ENCODE peak calls at places on chromosomes 4 and X, in four cellular contexts. One of them, this sample, is unnamed.
A peak's percentile ranks its signal among the peaks of the same experiment; 100 is the strongest.

GRCh38 chr4:137267024-137267423 is 265.3 kb downstream of the PCDH18 start:
- DNase-seq in SK-N-SH: no peak
- DNase-seq in GM12878: no peak
- DNase-seq in HCT116: no peak
- DNase-seq in this sample: no peak

GRCh38 chrX:38513087-38513742 is 48.1 kb upstream of the TSPAN7 start:
- DNase-seq in GM12878: no peak
- DNase-seq in HCT116: no peak
- DNase-seq in SK-N-SH: no peak
- DNase-seq in this sample: no peak

GRCh38 chr4:43709443-43709842 is 739.2 kb downstream of the KCTD8 start:
- DNase-seq in HCT116: no peak
- DNase-seq in SK-N-SH: no peak
- DNase-seq in GM12878: no peak
- DNase-seq in this sample: no peak

GRCh38 chr4:16532240-16532990 is 306.1 kb upstream of the TAPT1 start:
- DNase-seq in GM12878: no peak
- DNase-seq in HCT116: no peak
- DNase-seq in SK-N-SH: no peak
- DNase-seq in this sample: peak; percentile 96

GRCh38 chr4:9691221-9692065 is 90.0 kb upstream of the DRD5 start:
- DNase-seq in SK-N-SH: peak; percentile 94
- DNase-seq in HCT116: peak; percentile 85
- DNase-seq in GM12878: peak; percentile 25
- DNase-seq in this sample: peak; percentile 79

GRCh38 chrX:136754641-136755040 is 26.1 kb downstream of the ARHGEF6 start:
- DNase-seq in GM12878: no peak
- DNase-seq in SK-N-SH: no peak
- DNase-seq in HCT116: no peak
- DNase-seq in this sample: no peak

GRCh38 chrX:118345045-118345400 is 883 bp upstream of the WDR44 start:
- DNase-seq in GM12878: no peak
- DNase-seq in HCT116: no peak
- DNase-seq in SK-N-SH: no peak
- DNase-seq in this sample: no peak

GRCh38 chr4:33184684-33185083 is 2464.5 kb downstream of the PCDH7 start:
- DNase-seq in SK-N-SH: no peak
- DNase-seq in HCT116: no peak
- DNase-seq in GM12878: peak; percentile 51
- DNase-seq in this sample: no peak

GRCh38 chr4:2336659-2337058 is 74.8 kb upstream of the MXD4 start:
- DNase-seq in HCT116: no peak
- DNase-seq in GM12878: no peak
- DNase-seq in SK-N-SH: no peak
- DNase-seq in this sample: no peak

GRCh38 chr4:89121711-89122387 is 10.5 kb downstream of the TIGD2 start:
- DNase-seq in SK-N-SH: no peak
- DNase-seq in GM12878: no peak
- DNase-seq in HCT116: no peak
- DNase-seq in this sample: no peak

GRCh38 chrX:147917700-147918694 is 6.3 kb downstream of the FMR1 start:
- DNase-seq in GM12878: peak; percentile 26
- DNase-seq in HCT116: no peak
- DNase-seq in SK-N-SH: no peak
- DNase-seq in this sample: peak; percentile 20

GRCh38 chrX:53435997-53436396 is 1.8 kb upstream of the HSD17B10 start:
- DNase-seq in GM12878: peak; percentile 9
- DNase-seq in SK-N-SH: peak; percentile 84
- DNase-seq in HCT116: peak; percentile 51
- DNase-seq in this sample: peak; percentile 48

GRCh38 chr4:66062044-66062443 is 391.8 kb upstream of the EPHA5 start:
- DNase-seq in GM12878: no peak
- DNase-seq in HCT116: no peak
- DNase-seq in SK-N-SH: no peak
- DNase-seq in this sample: peak; percentile 15

GRCh38 chr4:5156677-5157076 is 105.4 kb downstream of the STK32B start:
- DNase-seq in GM12878: no peak
- DNase-seq in SK-N-SH: no peak
- DNase-seq in HCT116: no peak
- DNase-seq in this sample: no peak

GRCh38 chrX:24515447-24515846 is 50.4 kb downstream of the PDK3 start:
- DNase-seq in SK-N-SH: no peak
- DNase-seq in HCT116: no peak
- DNase-seq in GM12878: no peak
- DNase-seq in this sample: peak; percentile 33

GRCh38 chr4:127141857-127142256 is 490.9 kb upstream of the INTU start:
- DNase-seq in GM12878: no peak
- DNase-seq in SK-N-SH: no peak
- DNase-seq in HCT116: no peak
- DNase-seq in this sample: no peak

GRCh38 chr4:18636001-18636680 is 614.6 kb upstream of the LCORL start:
- DNase-seq in HCT116: no peak
- DNase-seq in GM12878: no peak
- DNase-seq in SK-N-SH: no peak
- DNase-seq in this sample: no peak

GRCh38 chr4:20832821-20833220 is 132.6 kb downstream of the PACRGL start:
- DNase-seq in GM12878: no peak
- DNase-seq in SK-N-SH: no peak
- DNase-seq in HCT116: no peak
- DNase-seq in this sample: peak; percentile 38

GRCh38 chr4:56671860-56672259 is 9.2 kb downstream of the HOPX start:
- DNase-seq in SK-N-SH: no peak
- DNase-seq in HCT116: no peak
- DNase-seq in GM12878: no peak
- DNase-seq in this sample: no peak

GRCh38 chr4:122687450-122688121 is 44.9 kb upstream of the BBS12 start:
- DNase-seq in GM12878: no peak
- DNase-seq in HCT116: no peak
- DNase-seq in SK-N-SH: no peak
- DNase-seq in this sample: no peak

GRCh38 chrX:131763674-131764073 is 219.8 kb downstream of the OR13H1 start:
- DNase-seq in HCT116: no peak
- DNase-seq in SK-N-SH: peak; percentile 29
- DNase-seq in GM12878: peak; percentile 95
- DNase-seq in this sample: no peak

GRCh38 chrX:86047174-86047991 is at the start of gene CHM:
- DNase-seq in HCT116: peak; percentile 57
- DNase-seq in GM12878: peak; percentile 63
- DNase-seq in SK-N-SH: peak; percentile 77
- DNase-seq in this sample: peak; percentile 93

GRCh38 chr4:140659935-140660710 is 91.4 kb upstream of the UCP1 start:
- DNase-seq in HCT116: no peak
- DNase-seq in GM12878: no peak
- DNase-seq in SK-N-SH: no peak
- DNase-seq in this sample: no peak

GRCh38 chrX:115378471-115378870 is 89.0 kb downstream of the LUZP4 start:
- DNase-seq in HCT116: no peak
- DNase-seq in SK-N-SH: no peak
- DNase-seq in GM12878: no peak
- DNase-seq in this sample: peak; percentile 23

GRCh38 chr4:30718889-30719252 is 1.3 kb upstream of the PCDH7 start:
- DNase-seq in HCT116: no peak
- DNase-seq in SK-N-SH: peak; percentile 20
- DNase-seq in GM12878: no peak
- DNase-seq in this sample: peak; percentile 60

GRCh38 chrX:63686878-63687714 is 97.9 kb downstream of the ARHGEF9 start:
- DNase-seq in GM12878: peak; percentile 20
- DNase-seq in HCT116: peak; percentile 3
- DNase-seq in SK-N-SH: peak; percentile 42
- DNase-seq in this sample: peak; percentile 38

GRCh38 chr4:61468091-61468720 is 268.1 kb downstream of the ADGRL3 start:
- DNase-seq in HCT116: no peak
- DNase-seq in SK-N-SH: no peak
- DNase-seq in GM12878: no peak
- DNase-seq in this sample: no peak

DNA sequence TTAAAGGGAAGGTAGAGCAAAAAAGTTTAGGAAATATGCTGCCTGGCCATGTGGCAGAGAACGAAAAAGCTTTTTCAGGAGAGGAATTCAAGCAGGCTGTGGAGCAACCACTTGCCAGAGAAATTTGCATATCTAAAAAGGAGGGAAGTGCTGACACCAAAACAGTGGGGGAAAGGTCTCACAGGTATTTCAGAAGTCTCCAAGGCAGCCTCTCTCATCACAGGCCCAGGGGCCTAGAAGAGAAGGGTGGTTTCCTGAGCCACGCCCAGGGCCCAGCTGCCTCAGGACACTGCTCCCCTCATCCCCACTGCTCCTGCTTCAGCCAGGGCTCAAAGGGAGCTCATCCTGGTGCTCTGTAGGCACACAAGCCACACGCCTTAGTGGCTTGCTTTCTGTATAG is 29.9 kb upstream of the STS start:
- DNase-seq in SK-N-SH: no peak
- DNase-seq in GM12878: no peak
- DNase-seq in HCT116: no peak
- DNase-seq in this sample: no peak
- TF ChIP-seq MAX in SK-N-SH: no peak
- TF ChIP-seq MAX in GM12878: no peak
- TF ChIP-seq MAX in HCT116: no peak
- TF ChIP-seq MAX in this sample: no peak

GRCh38 chr4:145933134-145933533 is 5.5 kb downstream of the ZNF827 start:
- DNase-seq in HCT116: no peak
- DNase-seq in SK-N-SH: no peak
- DNase-seq in GM12878: no peak
- DNase-seq in this sample: no peak

GRCh38 chr4:145937021-145937861 is 1.4 kb downstream of the ZNF827 start:
- DNase-seq in GM12878: no peak
- DNase-seq in SK-N-SH: peak; percentile 83
- DNase-seq in HCT116: no peak
- DNase-seq in this sample: peak; percentile 56

GRCh38 chr4:145935253-145936141 is 3.1 kb downstream of the ZNF827 start:
- DNase-seq in HCT116: no peak
- DNase-seq in GM12878: peak; percentile 48
- DNase-seq in SK-N-SH: peak; percentile 50
- DNase-seq in this sample: peak; percentile 47

GRCh38 chr4:145936142-145937020 is 2.2 kb downstream of the ZNF827 start:
- DNase-seq in HCT116: no peak
- DNase-seq in GM12878: no peak
- DNase-seq in SK-N-SH: peak; percentile 91
- DNase-seq in this sample: peak; percentile 79

DNA sequence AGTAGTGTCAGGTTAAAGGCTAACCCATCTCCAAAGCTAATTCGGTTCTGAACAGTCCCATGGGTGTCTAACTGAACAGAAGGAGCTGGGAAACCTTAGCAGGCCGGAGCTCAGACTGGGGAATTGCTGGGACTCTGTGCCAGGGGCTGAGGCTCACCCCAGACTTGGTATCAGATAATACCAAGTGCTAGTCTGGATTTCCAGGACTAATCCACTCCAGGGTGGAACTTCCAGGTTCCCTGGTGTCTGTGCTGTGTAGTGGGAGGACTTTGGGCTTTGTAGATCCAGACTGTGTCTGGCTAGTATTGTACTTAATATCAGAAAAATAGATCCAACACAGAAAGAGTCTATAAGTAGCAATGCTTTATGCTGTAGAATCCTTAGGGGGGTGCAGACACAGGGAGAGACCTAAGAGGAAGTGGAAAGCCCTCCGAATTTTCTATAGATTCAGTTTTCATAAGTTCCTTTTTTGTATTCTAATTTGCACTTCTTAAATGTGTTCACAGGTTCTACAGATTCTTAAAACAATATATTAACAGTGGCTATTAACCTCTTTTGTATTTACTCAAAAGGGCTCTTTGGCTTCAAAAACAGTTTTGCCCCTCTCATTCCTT is 4.1 kb downstream of the ZNF827 start:
- DNase-seq in GM12878: no peak
- DNase-seq in HCT116: no peak
- DNase-seq in SK-N-SH: peak; percentile 27
- DNase-seq in this sample: no peak
- H3K79me2 ChIP-seq in GM12878: peaks cover 87% of the 10 kb centered on the region
- H3K79me2 ChIP-seq in HCT116: peaks cover 76% of the 10 kb centered on the region
- H3K79me2 ChIP-seq in SK-N-SH: peaks cover 83% of the 10 kb centered on the region
- H3K79me2 ChIP-seq in this sample: peaks cover 37% of the 10 kb centered on the region

DNA sequence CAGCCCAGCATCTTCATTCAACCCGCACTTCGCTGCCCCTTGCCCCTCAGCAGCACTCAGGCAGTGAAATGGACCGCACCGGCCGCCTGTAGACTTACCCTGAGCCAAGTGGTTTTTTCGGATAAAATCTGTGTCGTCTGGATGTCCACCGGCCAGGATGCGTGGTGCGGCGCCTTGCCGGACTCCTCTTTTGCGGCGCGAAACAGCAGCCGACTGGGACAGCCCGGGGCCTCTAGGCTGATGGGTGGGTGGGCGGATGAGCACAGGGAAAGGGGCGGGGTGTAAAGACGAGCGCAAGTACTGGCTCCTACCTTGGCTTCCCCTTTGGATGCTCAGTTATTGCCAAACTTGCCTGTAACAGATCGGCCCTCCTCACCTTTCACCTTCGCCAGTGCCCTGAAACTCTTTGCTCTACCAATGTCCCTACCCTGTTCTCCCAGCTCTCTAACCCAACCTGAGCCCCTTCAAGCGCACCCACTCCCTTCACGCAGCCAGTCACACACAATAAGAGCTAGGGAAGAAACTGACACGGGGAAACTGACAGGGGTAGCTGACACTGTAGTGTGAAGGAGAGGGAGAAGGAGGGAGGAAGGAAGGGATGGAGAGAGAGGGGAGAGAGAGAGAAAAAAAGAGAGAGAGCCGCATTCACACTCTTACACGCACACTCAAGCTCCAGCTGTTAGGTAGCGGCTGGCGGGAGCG is 644 bp downstream of the TRPC5 start:
- DNase-seq in GM12878: no peak
- DNase-seq in HCT116: no peak
- DNase-seq in SK-N-SH: peak; percentile 44
- DNase-seq in this sample: no peak
- TF ChIP-seq MAX in GM12878: no peak
- TF ChIP-seq MAX in HCT116: no peak
- TF ChIP-seq MAX in SK-N-SH: no peak
- TF ChIP-seq MAX in this sample: no peak

GRCh38 chr4:112145820-112146813 is 863 bp downstream of the FAM241A start:
- DNase-seq in HCT116: no peak
- DNase-seq in GM12878: peak; percentile 17
- DNase-seq in SK-N-SH: peak; percentile 73
- DNase-seq in this sample: peak; percentile 70

GRCh38 chr4:112144546-112145325 is 518 bp upstream of the FAM241A start:
- DNase-seq in HCT116: no peak
- DNase-seq in SK-N-SH: no peak
- DNase-seq in GM12878: peak; percentile 16
- DNase-seq in this sample: no peak

GRCh38 chr4:112145326-112145819 is at the start of gene FAM241A:
- DNase-seq in HCT116: peak; percentile 54
- DNase-seq in GM12878: no peak
- DNase-seq in SK-N-SH: peak; percentile 96
- DNase-seq in this sample: peak; percentile 81

GRCh38 chr4:112150920-112151319 is 5.7 kb downstream of the FAM241A start:
- DNase-seq in GM12878: no peak
- DNase-seq in HCT116: no peak
- DNase-seq in SK-N-SH: no peak
- DNase-seq in this sample: no peak

GRCh38 chr4:112147697-112148096 is 2.4 kb downstream of the FAM241A start:
- DNase-seq in HCT116: no peak
- DNase-seq in GM12878: no peak
- DNase-seq in SK-N-SH: no peak
- DNase-seq in this sample: peak; percentile 67
- H3K79me2 ChIP-seq in HCT116: peaks cover 47% of the 10 kb centered on the region
- H3K79me2 ChIP-seq in GM12878: no peaks in the 10 kb centered on the region
- H3K79me2 ChIP-seq in SK-N-SH: no peaks in the 10 kb centered on the region
- H3K79me2 ChIP-seq in this sample: peaks cover 67% of the 10 kb centered on the region